ENCODE peak calls at places on chromosomes 2 and 18, in six cellular contexts. L is K562, X is GM12878, I is A549, J is HepG2, H is endothelial cell of umbilical vein. B is an unnamed sample.
A peak's percentile ranks its signal among the peaks of the same experiment; 100 is the strongest.

GRCh38 chr18:79534356-79534755 is 138.6 kb downstream of the NFATC1 start:
- DNase-seq in L (no peak), X (no peak), I (no peak), J (no peak), H (no peak), B (no peak)

GRCh38 chr2:134736167-134736885 is 17.5 kb upstream of the TMEM163 start:
- DNase-seq in L (no peak), X (no peak), I (no peak), J (no peak), H (peak; percentile 80), B (peak; percentile 50)

GRCh38 chr18:78080761-78081160 is 831.1 kb downstream of the GALR1 start:
- DNase-seq in L (no peak), X (no peak), I (no peak), J (no peak), H (no peak), B (no peak)

GRCh38 chr2:168180914-168181313 is 66.5 kb downstream of the STK39 start:
- DNase-seq in L (no peak), X (no peak), I (no peak), J (peak; percentile 94), H (no peak), B (no peak)

GRCh38 chr2:126700677-126701076 is 44.7 kb downstream of the GYPC start:
- DNase-seq in L (no peak), X (no peak), I (no peak), J (no peak), H (no peak), B (no peak)

GRCh38 chr2:26567534-26567933 is 73.6 kb downstream of the CIB4 start:
- DNase-seq in L (no peak), X (no peak), I (no peak), J (no peak), H (no peak), B (no peak)

GRCh38 chr2:88269832-88270231 is 99.7 kb downstream of the THNSL2 start:
- DNase-seq in L (no peak), X (no peak), I (no peak), J (no peak), H (no peak), B (no peak)

GRCh38 chr2:239807568-239807967 is 217.6 kb downstream of the NDUFA10 start:
- DNase-seq in L (no peak), X (no peak), I (no peak), J (no peak), H (no peak), B (no peak)

GRCh38 chr18:79611040-79611681 is 68.4 kb upstream of the CTDP1 start:
- DNase-seq in L (peak; percentile 32), X (no peak), I (no peak), J (no peak), H (peak; percentile 71), B (no peak)

GRCh38 chr2:168961450-168962229 is 60.5 kb downstream of the G6PC2 start:
- DNase-seq in L (peak; percentile 76), X (peak; percentile 41), I (peak; percentile 27), J (peak; percentile 84), H (peak; percentile 89), B (peak; percentile 90)

GRCh38 chr2:74576830-74577229 is 22.3 kb downstream of the DOK1 start:
- DNase-seq in L (no peak), X (no peak), I (no peak), J (no peak), H (no peak), B (peak; percentile 93)

GRCh38 chr18:21960189-21960588 is 209.2 kb upstream of the GATA6 start:
- DNase-seq in L (no peak), X (no peak), I (no peak), J (no peak), H (no peak), B (no peak)

GRCh38 chr2:86621290-86621943 is 2.2 kb downstream of the RNF103 start:
- DNase-seq in L (no peak), X (no peak), I (no peak), J (no peak), H (peak; percentile 72), B (peak; percentile 23)

GRCh38 chr2:43714164-43714563 is 37.9 kb upstream of the C1GALT1C1L start:
- DNase-seq in L (no peak), X (no peak), I (no peak), J (no peak), H (peak; percentile 73), B (peak; percentile 37)

GRCh38 chr2:210537021-210537650 is 19.3 kb upstream of the CPS1 start:
- DNase-seq in L (no peak), X (no peak), I (no peak), J (no peak), H (no peak), B (no peak)

GRCh38 chr18:30376515-30376914 is 666.0 kb downstream of the DSC3 start:
- DNase-seq in L (no peak), X (no peak), I (no peak), J (peak; percentile 7), H (no peak), B (peak; percentile 49)
- TF ChIP-seq CTCF in L (peak; percentile 21), X (peak; percentile 46), I (no peak), J (peak; percentile 31), H (no peak), B (peak; percentile 37)

GRCh38 chr2:15559379-15559778 is 1.8 kb downstream of the NBAS start:
- DNase-seq in L (no peak), X (no peak), I (no peak), J (no peak), H (no peak), B (no peak)
- TF ChIP-seq POLR2A in L (no peak), X (no peak), I (no peak), J (no peak), H (no peak), B (no peak)

GRCh38 chr2:107529146-107529545 is 297.5 kb upstream of the RGPD4 start:
- DNase-seq in L (no peak), X (no peak), I (no peak), J (no peak), H (no peak), B (no peak)
- TF ChIP-seq MYC in L (no peak), X (no peak), I (no peak), J (no peak), H (no peak), B (no peak)

GRCh38 chr2:170362895-170363582 is 185.1 kb downstream of the MYO3B start:
- DNase-seq in L (peak; percentile 64), X (no peak), I (no peak), J (no peak), H (no peak), B (no peak)
- TF ChIP-seq CTCF in L (peak; percentile 47), X (no peak), I (no peak), J (no peak), H (no peak), B (no peak)

GRCh38 chr2:152175368-152176112 is at the start of gene STAM2:
- DNase-seq in L (peak; percentile 96), X (peak; percentile 72), I (peak; percentile 88), J (peak; percentile 89), H (peak; percentile 95), B (peak; percentile 97)
- TF ChIP-seq POLR2A in L (peak; percentile 98), X (peak; percentile 93), I (peak; percentile 84), J (peak; percentile 93), H (peak; percentile 93), B (peak; percentile 41)

B was measured in NB4.